ENCODE peak calls at places on chromosomes 4 and X, in five cellular contexts. I is naive thymus-derived CD4-positive, alpha-beta T cell; F is psoas muscle; Q is AG20443; W is T-helper 2 cell. N is an unnamed sample.

GRCh38 chr4:8088966-8089491 is 69.6 kb downstream of the ABLIM2 start:
- DNase-seq in I (no peak), W (no peak), F (peak), Q (no peak), N (no peak)

GRCh38 chrX:131901581-131901980 is 121.5 kb upstream of the STK26 start:
- DNase-seq in W (no peak), F (no peak), I (no peak), Q (no peak), N (no peak)

GRCh38 chr4:106993846-106994245 is 42.3 kb downstream of the DKK2 start:
- DNase-seq in Q (no peak), I (no peak), F (no peak), W (no peak), N (no peak)

GRCh38 chr4:81607947-81608346 is 136.2 kb upstream of the RASGEF1B start:
- DNase-seq in I (no peak), W (no peak), Q (no peak), F (no peak), N (no peak)

GRCh38 chr4:46986922-46987638 is 6.3 kb downstream of the GABRA4 start:
- DNase-seq in F (no peak), W (no peak), Q (no peak), I (no peak), N (no peak)

GRCh38 chr4:89837385-89837995 is 529 bp upstream of the SNCA start:
- DNase-seq in I (no peak), Q (peak), W (peak), F (no peak), N (peak)

GRCh38 chrX:46722742-46723568 is 36.0 kb downstream of the SLC9A7 start:
- DNase-seq in F (no peak), Q (peak), W (no peak), I (no peak), N (no peak)

GRCh38 chr4:14264437-14264836 is 636.9 kb upstream of the BOD1L1 start:
- DNase-seq in Q (no peak), F (no peak), I (no peak), W (no peak), N (no peak)

GRCh38 chr4:153409412-153409811 is 56.7 kb upstream of the TMEM131L start:
- DNase-seq in F (no peak), W (no peak), Q (peak), I (no peak), N (no peak)

GRCh38 chr4:155039162-155039561 is 169.3 kb upstream of the NPY2R start:
- DNase-seq in Q (no peak), I (no peak), W (no peak), F (no peak), N (no peak)

N was measured in hippocampal formation.